ENCODE peak calls at places on chromosomes 2 and 18, in six cellular contexts. O is esophagus squamous epithelium, B is progenitor cell of endocrine pancreas, D is DND-41, H is coronary artery, A is fibroblast of pulmonary artery. M is an unnamed sample.
A peak's percentile ranks its signal among the peaks of the same experiment; 100 is the strongest.

GRCh38 chr2:203442463-203442862 is 92.6 kb downstream of the RAPH1 start:
- DNase-seq in B (no peak), A (no peak), H (no peak), D (no peak), O (no peak), M (no peak)

GRCh38 chr2:64323192-64323591 is 130.8 kb upstream of the LGALSL start:
- DNase-seq in A (no peak), H (no peak), O (no peak), B (no peak), D (no peak), M (no peak)

GRCh38 chr2:43749583-43749982 is 24.3 kb upstream of the DYNC2LI1 start:
- DNase-seq in O (no peak), H (no peak), B (no peak), A (no peak), D (no peak), M (no peak)

GRCh38 chr2:2843969-2844548 is 513.0 kb upstream of the MYT1L start:
- DNase-seq in H (no peak), B (no peak), D (peak; percentile 6), A (no peak), O (no peak), M (no peak)

GRCh38 chr2:217138284-217138683 is 278.4 kb upstream of the TNP1 start:
- DNase-seq in D (no peak), H (no peak), B (no peak), O (no peak), A (no peak), M (no peak)

GRCh38 chr2:179987916-179988315 is 19.2 kb downstream of the CWC22 start:
- DNase-seq in H (no peak), B (no peak), O (no peak), A (no peak), D (no peak), M (no peak)

GRCh38 chr2:30321466-30321865 is 90.1 kb downstream of the LBH start:
- DNase-seq in B (no peak), H (no peak), A (peak; percentile 13), D (no peak), O (no peak), M (no peak)

GRCh38 chr18:74493689-74494088 is 2.5 kb upstream of the CNDP2 start:
- DNase-seq in D (peak; percentile 45), A (peak; percentile 84), B (no peak), O (no peak), H (no peak), M (peak; percentile 59)

GRCh38 chr2:230130668-230131364 is 62.1 kb upstream of the SLC16A14 start:
- DNase-seq in H (no peak), O (peak; percentile 2), B (no peak), D (no peak), A (peak; percentile 55), M (peak; percentile 41)

GRCh38 chr18:36572135-36572856 is 256.5 kb downstream of the TPGS2 start:
- DNase-seq in H (peak; percentile 60), A (peak; percentile 83), O (no peak), D (peak; percentile 26), B (peak; percentile 19), M (peak; percentile 28)

GRCh38 chr2:215713393-215713792 is 277.5 kb upstream of the FN1 start:
- DNase-seq in H (no peak), O (no peak), A (peak; percentile 93), D (no peak), B (no peak), M (no peak)

GRCh38 chr2:137957033-137957432 is 7.2 kb upstream of the HNMT start:
- DNase-seq in B (no peak), O (no peak), A (peak; percentile 95), D (no peak), H (no peak), M (no peak)

GRCh38 chr18:52280702-52281101 is 59.3 kb upstream of the DCC start:
- DNase-seq in A (no peak), H (no peak), O (no peak), D (no peak), B (no peak), M (no peak)

GRCh38 chr2:12261993-12262680 is 454.6 kb upstream of the TRIB2 start:
- DNase-seq in H (no peak), A (no peak), D (no peak), B (no peak), O (no peak), M (no peak)

GRCh38 chr2:3465328-3465727 is 54.0 kb downstream of the ADI1 start:
- DNase-seq in A (no peak), O (no peak), D (no peak), H (no peak), B (no peak), M (peak; percentile 5)

GRCh38 chr2:20663196-20664070 is 3.5 kb upstream of the GDF7 start:
- DNase-seq in H (peak; percentile 66), D (no peak), B (no peak), A (no peak), O (no peak), M (no peak)

GRCh38 chr2:232893834-232894233 is 23.8 kb downstream of the SNORC start:
- DNase-seq in B (no peak), A (no peak), D (no peak), O (no peak), H (no peak), M (no peak)

GRCh38 chr2:32745191-32745590 is 117.3 kb downstream of the TTC27 start:
- DNase-seq in B (no peak), D (no peak), H (no peak), O (no peak), A (no peak), M (no peak)

GRCh38 chr18:39752351-39752750 is 2186.8 kb upstream of the CELF4 start:
- DNase-seq in A (peak; percentile 7), O (no peak), D (no peak), B (no peak), H (no peak), M (no peak)

GRCh38 chr2:15223887-15224286 is 337.2 kb downstream of the NBAS start:
- DNase-seq in O (no peak), D (no peak), B (no peak), A (peak; percentile 96), H (no peak), M (no peak)

GRCh38 chr2:95115418-95115817 is 6.2 kb downstream of the MRPS5 start:
- DNase-seq in B (peak; percentile 52), A (peak; percentile 78), D (peak; percentile 75), H (no peak), O (no peak), M (peak; percentile 77)

GRCh38 chr2:42123426-42123825 is 45.7 kb upstream of the EML4 start:
- DNase-seq in O (no peak), B (no peak), D (no peak), A (no peak), H (no peak), M (no peak)

GRCh38 chr2:133253793-133254192 is 314.5 kb downstream of the NCKAP5 start:
- DNase-seq in D (no peak), O (no peak), B (no peak), H (no peak), A (no peak), M (no peak)

GRCh38 chr18:13258792-13259385 is 40.3 kb downstream of the LDLRAD4 start:
- DNase-seq in D (no peak), H (peak; percentile 70), A (no peak), O (no peak), B (no peak), M (no peak)

GRCh38 chr2:146697307-146697706 is 1147.5 kb upstream of the ACVR2A start:
- DNase-seq in H (no peak), A (no peak), B (no peak), D (no peak), O (no peak), M (no peak)

DNA sequence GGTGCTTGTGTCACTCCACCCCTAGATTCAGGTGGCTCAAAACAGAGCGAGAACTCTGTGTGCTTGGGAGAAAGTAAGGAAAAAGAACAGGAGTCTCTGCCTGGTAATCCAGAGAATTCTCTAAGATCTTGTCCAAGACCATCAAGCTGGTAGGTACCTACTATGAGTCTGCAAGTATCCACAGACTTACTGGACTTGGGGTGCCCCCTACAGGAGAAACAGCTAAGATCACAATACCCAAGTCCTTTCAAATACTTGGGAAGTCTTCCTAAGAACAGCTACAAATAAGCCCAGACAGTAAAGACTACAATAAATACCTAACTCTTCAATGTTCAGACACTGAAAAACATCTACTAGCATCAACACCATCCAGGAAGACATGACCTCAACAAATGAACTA is 1143.6 kb upstream of the ACVR2A start:
- DNase-seq in B (no peak), D (no peak), H (no peak), A (peak; percentile 7), O (no peak), M (no peak)
- TF ChIP-seq CTCF in B (no peak), D (peak; percentile 19), H (no peak), A (no peak), O (no peak), M (no peak)

GRCh38 chr18:44973282-44973681 is 292.6 kb downstream of the SETBP1 start:
- DNase-seq in O (no peak), A (peak; percentile 17), H (no peak), B (no peak), D (peak; percentile 11), M (no peak)
- TF ChIP-seq CTCF in O (no peak), A (peak; percentile 21), H (no peak), B (no peak), D (peak; percentile 31), M (no peak)

GRCh38 chr2:186907897-186908296 is 58.9 kb upstream of the ZSWIM2 start:
- DNase-seq in H (no peak), O (no peak), A (no peak), B (no peak), D (no peak), M (no peak)

GRCh38 chr2:186909095-186909494 is 60.1 kb upstream of the ZSWIM2 start:
- DNase-seq in H (no peak), A (no peak), D (no peak), O (no peak), B (no peak), M (no peak)

DNA sequence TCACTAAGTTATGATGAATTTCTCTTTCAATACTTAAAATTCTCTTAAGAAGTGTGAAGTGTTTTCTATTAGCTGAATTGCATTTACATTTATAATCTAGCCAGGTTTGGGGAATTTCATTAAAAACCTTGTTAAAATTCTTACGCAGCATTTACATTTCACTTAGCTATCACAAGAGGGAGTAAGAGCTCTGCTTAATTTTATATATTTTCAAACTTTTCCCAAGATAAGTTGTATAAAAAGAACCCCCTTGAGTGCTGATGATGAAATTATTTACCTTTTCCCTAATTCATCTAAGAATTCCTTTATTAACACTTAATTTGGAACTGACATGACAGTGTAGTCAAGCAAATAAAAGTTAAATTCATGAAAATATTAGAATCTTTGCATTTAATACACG is 54.2 kb upstream of the ZSWIM2 start:
- DNase-seq in B (no peak), A (peak; percentile 44), H (no peak), D (no peak), O (no peak), M (no peak)
- TF ChIP-seq CTCF in B (peak; percentile 56), A (peak; percentile 54), H (peak; percentile 30), D (peak; percentile 10), O (no peak), M (peak; percentile 9)

GRCh38 chr2:85666435-85666924 is 1.5 kb downstream of the SFTPB start:
- DNase-seq in B (no peak), A (no peak), H (no peak), D (no peak), O (no peak), M (no peak)

GRCh38 chr2:85662899-85663683 is 4.9 kb downstream of the SFTPB start:
- DNase-seq in O (no peak), D (no peak), B (no peak), H (no peak), A (peak; percentile 98), M (no peak)

GRCh38 chr2:85666016-85666415 is 2.0 kb downstream of the SFTPB start:
- DNase-seq in D (no peak), A (no peak), H (no peak), O (no peak), B (no peak), M (no peak)

GRCh38 chr2:85665264-85665937 is 2.6 kb downstream of the SFTPB start:
- DNase-seq in B (no peak), D (no peak), H (no peak), A (no peak), O (no peak), M (no peak)

GRCh38 chr2:85663684-85664565 is 4.1 kb downstream of the SFTPB start:
- DNase-seq in D (no peak), A (no peak), B (no peak), O (no peak), H (no peak), M (no peak)
- TF ChIP-seq CTCF in D (no peak), A (no peak), B (no peak), O (no peak), H (no peak), M (no peak)